ENCODE peak calls at places on chromosome 17, in six cellular contexts. N is OCI-LY7, R is cardiac muscle cell, P is PC-9, Z is AG10803, C is ovary. O is an unnamed sample.

GRCh38 chr17:60947100-60947499 is 269.4 kb downstream of the BCAS3 start:
- DNase-seq in Z (peak; percentile 51), R (no peak), C (no peak), P (no peak), N (no peak), O (no peak)

GRCh38 chr17:41959336-41960095 is 7.1 kb upstream of the CNP start:
- DNase-seq in C (no peak), N (peak; percentile 61), P (peak; percentile 47), Z (peak; percentile 59), R (peak; percentile 63), O (no peak)

GRCh38 chr17:77480509-77481215 is 339.9 kb downstream of the SEC14L1 start:
- DNase-seq in P (no peak), N (no peak), C (no peak), Z (no peak), R (no peak), O (no peak)

GRCh38 chr17:9309216-9309615 is 266.4 kb downstream of the STX8 start:
- DNase-seq in Z (no peak), R (peak; percentile 30), C (no peak), N (no peak), P (no peak), O (no peak)

GRCh38 chr17:8337802-8338744 is 1.6 kb upstream of the ODF4 start:
- DNase-seq in R (no peak), Z (no peak), C (no peak), P (no peak), N (no peak), O (no peak)

GRCh38 chr17:491086-492014 is 138.7 kb upstream of the RPH3AL start:
- DNase-seq in C (peak; percentile 77), Z (peak; percentile 83), R (peak; percentile 75), N (peak; percentile 15), P (no peak), O (no peak)

GRCh38 chr17:37824534-37825485 is 80.0 kb upstream of the HNF1B start:
- DNase-seq in Z (peak; percentile 81), R (peak; percentile 13), P (no peak), N (peak; percentile 57), C (no peak), O (no peak)

GRCh38 chr17:69170377-69170776 is 28.7 kb upstream of the ABCA6 start:
- DNase-seq in P (no peak), Z (no peak), N (peak; percentile 44), C (no peak), R (no peak), O (no peak)

GRCh38 chr17:35684046-35684802 is 47.2 kb upstream of the RASL10B start:
- DNase-seq in C (no peak), P (no peak), R (no peak), Z (peak; percentile 70), N (no peak), O (peak; percentile 44)

GRCh38 chr17:59409336-59410048 is 78.0 kb downstream of the YPEL2 start:
- DNase-seq in R (no peak), N (no peak), C (no peak), Z (no peak), P (no peak), O (no peak)

GRCh38 chr17:39813631-39814030 is 50.5 kb downstream of the IKZF3 start:
- DNase-seq in N (no peak), C (no peak), P (no peak), Z (no peak), R (no peak), O (no peak)

GRCh38 chr17:51707216-51707615 is 446.9 kb downstream of the UTP18 start:
- DNase-seq in N (no peak), C (no peak), R (no peak), Z (no peak), P (peak; percentile 53), O (no peak)

GRCh38 chr17:48594412-48595106 is 980 bp upstream of the HOXB5 start:
- DNase-seq in Z (no peak), P (no peak), N (no peak), C (no peak), R (no peak), O (no peak)

GRCh38 chr17:60406887-60407286 is 15.0 kb upstream of the USP32 start:
- DNase-seq in N (no peak), C (no peak), P (no peak), Z (no peak), R (no peak), O (no peak)

GRCh38 chr17:50778471-50778870 is 11.2 kb upstream of the ANKRD40CL start:
- DNase-seq in N (no peak), P (no peak), C (no peak), R (no peak), Z (no peak), O (no peak)

GRCh38 chr17:2011421-2012371 is 13.4 kb downstream of the RTN4RL1 start:
- DNase-seq in R (no peak), N (no peak), P (peak; percentile 97), C (no peak), Z (peak; percentile 79), O (no peak)
- TF ChIP-seq CTCF in R (no peak), N (no peak), P (no peak), C (no peak), Z (no peak), O (no peak)

DNA sequence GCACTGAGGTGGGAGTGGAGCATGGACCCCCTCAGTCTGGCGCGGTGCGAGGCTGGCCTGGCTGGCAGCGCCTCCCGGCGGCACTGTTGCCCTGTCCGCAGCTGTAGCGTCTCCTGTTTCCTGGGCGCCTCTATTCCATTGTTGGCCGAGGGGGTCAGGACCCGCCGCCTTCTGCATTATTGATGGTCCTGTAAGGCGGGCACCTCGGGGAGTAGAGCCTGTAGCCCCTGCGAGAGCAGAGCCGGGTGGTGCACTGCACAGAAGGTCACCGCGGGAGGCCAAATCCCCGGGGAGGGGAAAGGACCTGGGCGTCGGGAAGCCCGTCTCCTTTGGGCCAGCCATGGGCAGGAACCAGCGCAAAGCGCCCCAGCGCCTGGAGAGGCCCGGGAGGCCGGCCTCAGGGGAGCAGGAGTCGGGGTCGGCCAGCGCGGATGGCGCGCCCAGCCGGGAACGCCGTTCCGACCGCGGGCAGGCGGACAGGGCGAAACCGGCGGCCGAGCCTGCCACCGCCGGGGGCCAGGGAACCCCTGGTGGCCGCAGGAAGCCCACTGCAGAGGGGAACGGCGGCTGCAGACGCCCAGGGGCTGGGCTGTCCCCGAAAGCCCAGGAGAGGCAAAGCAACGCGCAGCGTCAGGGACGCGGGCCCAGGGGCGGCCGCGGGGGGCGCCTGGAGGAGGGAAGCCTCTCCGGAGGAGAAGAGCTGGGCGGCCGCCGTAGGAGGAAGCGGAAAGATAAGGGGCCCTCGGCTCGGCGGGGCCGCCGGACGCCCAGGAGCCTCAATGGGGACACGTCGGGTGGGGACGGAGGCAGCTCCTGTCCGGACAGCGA is at the start of gene MYO15B:
- DNase-seq in R (peak; percentile 47), Z (no peak), N (no peak), C (peak; percentile 77), P (no peak), O (no peak)
- TF ChIP-seq CTCF in R (peak; percentile 36), Z (peak; percentile 3), N (peak; percentile 42), C (peak; percentile 57), P (no peak), O (peak; percentile 9)

GRCh38 chr17:19362293-19363113 is at the start of gene B9D1:
- DNase-seq in P (peak; percentile 83), C (peak; percentile 98), R (peak; percentile 92), Z (peak; percentile 86), N (peak; percentile 89), O (peak; percentile 65)

GRCh38 chr17:19361975-19362292 is 589 bp downstream of the B9D1 start:
- DNase-seq in P (no peak), N (no peak), R (no peak), C (no peak), Z (no peak), O (no peak)

GRCh38 chr17:19361326-19361725 is 1.2 kb downstream of the B9D1 start:
- DNase-seq in P (no peak), N (no peak), C (no peak), Z (no peak), R (no peak), O (no peak)

GRCh38 chr17:19363460-19364035 is 1.0 kb upstream of the B9D1 start:
- DNase-seq in N (no peak), R (no peak), P (no peak), Z (no peak), C (peak; percentile 33), O (no peak)

DNA sequence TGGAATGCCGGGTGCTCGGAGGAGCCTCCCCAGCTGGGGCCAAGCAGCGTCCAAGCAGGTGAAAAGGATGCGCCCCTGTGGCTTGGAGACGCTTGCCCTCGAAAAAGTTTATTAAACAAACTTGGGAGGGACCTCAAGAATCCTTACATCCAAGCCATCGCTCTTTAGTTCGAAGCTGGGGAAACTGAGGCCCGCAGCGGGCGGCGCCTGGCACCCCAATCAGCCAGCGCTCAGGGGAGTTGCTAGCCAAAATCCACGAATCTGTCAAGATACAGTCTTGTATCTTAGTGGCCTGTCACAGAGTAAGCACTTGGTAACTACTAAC is 553 bp upstream of the B9D1 start:
- DNase-seq in C (no peak), P (no peak), N (no peak), R (no peak), Z (no peak), O (no peak)
- TF ChIP-seq CTCF in C (no peak), P (peak; percentile 14), N (peak; percentile 55), R (no peak), Z (no peak), O (no peak)

DNA sequence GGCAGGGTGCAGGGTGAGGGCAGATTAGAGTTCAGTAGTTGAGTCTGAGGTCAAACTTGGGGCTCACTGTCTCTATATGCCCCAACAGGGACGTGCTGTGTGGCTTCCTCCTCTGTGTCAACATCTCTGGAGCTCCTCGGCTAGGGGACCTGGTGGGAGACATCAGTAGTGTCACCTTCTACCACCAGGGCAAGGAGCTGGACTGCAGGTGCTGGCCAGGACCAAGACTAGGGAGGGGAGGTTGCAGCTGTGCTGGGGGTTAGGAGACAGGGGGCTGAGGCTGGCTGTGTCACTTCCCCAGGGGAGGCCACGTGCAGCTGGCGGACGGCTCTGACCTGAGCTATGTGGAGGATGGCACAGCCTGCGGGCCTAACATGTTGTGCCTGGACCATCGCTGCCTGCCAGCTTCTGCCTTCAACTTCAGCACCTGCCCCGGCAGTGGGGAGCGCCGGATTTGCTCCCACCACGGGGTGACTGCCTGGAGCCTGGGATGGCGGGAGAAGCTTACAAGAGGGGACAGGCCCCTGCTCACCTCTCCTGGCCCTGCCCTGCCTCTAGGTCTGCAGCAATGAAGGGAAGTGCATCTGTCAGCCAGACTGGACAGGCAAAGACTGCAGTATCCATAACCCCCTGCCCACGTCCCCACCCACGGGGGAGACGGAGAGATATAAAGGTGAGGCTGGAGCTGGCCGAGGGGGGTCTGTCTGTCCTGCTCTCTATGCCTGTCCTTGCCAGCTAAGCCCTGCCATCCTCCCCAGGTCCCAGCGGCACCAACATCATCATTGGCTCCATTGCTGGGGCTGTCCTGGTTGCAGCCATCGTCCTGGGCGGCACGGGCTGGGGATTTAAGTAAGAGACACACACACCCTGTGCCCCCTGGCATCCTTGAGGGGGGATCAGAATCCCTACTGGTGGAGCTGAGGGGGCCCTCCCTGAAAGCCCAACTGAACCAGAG is 18.9 kb downstream of the ADAM11 start:
- DNase-seq in R (no peak), Z (no peak), N (no peak), P (no peak), C (no peak), O (no peak)
- TF ChIP-seq CTCF in R (no peak), Z (no peak), N (no peak), P (no peak), C (no peak), O (no peak)